ENCODE peak calls at places on chromosomes 11 and 22, in four cellular contexts. A is IMR-90, M is K562, P is hepatocyte. F is an unnamed sample.

GRCh38 chr11:120337133-120337895 is 1.1 kb downstream of the ARHGEF12 start:
- DNase-seq in A (no peak), M (no peak), P (peak; percentile 41), F (peak; percentile 50)

GRCh38 chr11:114163830-114164401 is 104.4 kb downstream of the ZBTB16 start:
- DNase-seq in A (no peak), M (no peak), P (peak; percentile 53), F (no peak)

GRCh38 chr11:69468911-69469885 is 12.3 kb upstream of the LINC01488 start:
- DNase-seq in A (no peak), M (no peak), P (no peak), F (no peak)

GRCh38 chr11:60706931-60707330 is 7.5 kb downstream of the MS4A8 start:
- DNase-seq in A (no peak), M (no peak), P (no peak), F (no peak)

GRCh38 chr11:28343304-28344233 is 235.4 kb downstream of the METTL15 start:
- DNase-seq in A (peak; percentile 95), M (peak; percentile 59), P (peak; percentile 15), F (peak; percentile 38)

GRCh38 chr11:91755951-91756707 is 468.5 kb upstream of the FAT3 start:
- DNase-seq in A (no peak), M (no peak), P (no peak), F (no peak)

GRCh38 chr22:24189249-24190158 is 8.2 kb downstream of the SUSD2 start:
- DNase-seq in A (peak; percentile 50), M (peak; percentile 76), P (peak; percentile 80), F (peak; percentile 82)

GRCh38 chr11:96265972-96266371 is 77.0 kb downstream of the MAML2 start:
- DNase-seq in A (no peak), M (no peak), P (no peak), F (no peak)

GRCh38 chr11:31110825-31111224 is 258.7 kb downstream of the DCDC1 start:
- DNase-seq in A (no peak), M (no peak), P (no peak), F (no peak)

GRCh38 chr11:67082071-67082791 is 25.6 kb downstream of the RHOD start:
- DNase-seq in A (no peak), M (peak; percentile 44), P (peak; percentile 65), F (peak; percentile 75)

DNA sequence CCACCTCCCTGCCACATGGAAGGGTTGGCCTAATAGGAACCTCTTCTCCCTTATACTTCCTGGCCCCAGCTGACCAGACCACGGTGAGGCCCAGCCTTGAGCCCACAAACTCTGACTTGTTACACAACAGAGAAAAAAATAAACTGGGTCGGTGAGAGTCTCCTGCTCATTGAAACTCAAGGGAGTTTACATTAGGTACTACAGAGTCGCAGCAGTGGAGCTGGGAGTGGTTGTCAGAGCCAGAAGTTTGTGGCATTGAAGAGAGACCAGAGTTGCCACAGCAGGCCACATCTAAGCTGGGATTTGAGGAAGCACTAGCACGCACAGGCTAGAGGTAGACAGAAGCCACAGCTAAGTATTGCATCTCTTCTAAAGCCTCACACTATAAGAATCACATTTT is 296.2 kb downstream of the DDX10 start:
- DNase-seq in A (no peak), M (no peak), P (no peak), F (no peak)
- H2AFZ ChIP-seq in A (peak overlapping the region; percentile 23), M (no peak overlapping the region), P (no peak overlapping the region), F (no peak overlapping the region)

GRCh38 chr22:35542972-35543516 is 2.4 kb downstream of the RASD2 start:
- DNase-seq in A (no peak), M (no peak), P (no peak), F (no peak)

GRCh38 chr22:35542157-35542971 is 1.7 kb downstream of the RASD2 start:
- DNase-seq in A (no peak), M (no peak), P (no peak), F (no peak)

GRCh38 chr22:35539910-35540599 is 576 bp upstream of the RASD2 start:
- DNase-seq in A (peak; percentile 22), M (peak; percentile 88), P (peak; percentile 79), F (no peak)

GRCh38 chr22:35540600-35541253 is at the start of gene RASD2:
- DNase-seq in A (peak; percentile 19), M (no peak), P (peak; percentile 60), F (peak; percentile 43)

GRCh38 chr22:35541254-35541748 is 670 bp downstream of the RASD2 start:
- DNase-seq in A (no peak), M (no peak), P (peak; percentile 44), F (no peak)
- H3K27ac ChIP-seq in A (no peak overlapping the region), M (no peak overlapping the region), P (no peak overlapping the region), F (no peak overlapping the region)

DNA sequence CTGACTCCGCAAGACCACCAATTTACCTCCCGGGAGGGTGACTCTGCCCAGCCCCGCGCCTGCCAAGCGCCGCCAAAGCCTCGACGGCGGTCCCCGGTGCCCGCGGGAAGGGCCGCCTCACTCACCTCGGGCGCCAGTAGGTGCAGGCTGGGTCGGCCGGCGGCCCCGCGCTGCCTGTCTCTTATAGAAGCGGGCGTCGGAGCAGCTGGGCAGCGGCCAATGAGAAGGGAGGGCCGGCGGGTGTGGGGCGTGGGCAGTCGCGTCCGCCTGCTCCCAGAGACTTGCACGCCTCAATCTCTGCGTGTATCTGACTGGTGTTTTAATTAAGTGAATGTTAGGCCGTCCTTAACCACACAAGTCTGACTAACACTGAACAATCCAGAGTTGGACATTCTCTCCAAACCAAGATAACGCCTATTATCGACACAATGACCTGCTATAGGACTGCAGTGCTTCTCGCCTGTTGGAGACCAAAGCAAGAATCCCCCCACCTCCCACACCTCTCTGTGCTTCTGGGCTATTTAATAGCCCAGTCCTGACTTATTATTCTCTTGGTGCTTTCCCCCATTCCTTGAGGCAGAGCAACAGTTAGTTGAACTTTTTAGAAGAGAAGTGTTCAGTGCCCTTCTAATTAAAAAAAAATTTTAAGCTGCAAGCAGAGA is at the start of gene TPH1:
- DNase-seq in A (peak; percentile 36), M (peak; percentile 15), P (peak; percentile 66), F (peak; percentile 16)
- H2AFZ ChIP-seq in A (peak within 1 kb of the TSS; percentile 40), M (no peak within 1 kb of the TSS), P (peak within 1 kb of the TSS; percentile 72), F (no peak within 1 kb of the TSS)

GRCh38 chr22:37692627-37693285 is 4.1 kb upstream of the TRIOBP start:
- DNase-seq in A (no peak), M (no peak), P (no peak), F (no peak)

GRCh38 chr22:37690901-37691504 is 4.9 kb downstream of the NOL12 start:
- DNase-seq in A (no peak), M (no peak), P (no peak), F (no peak)

GRCh38 chr22:37701121-37701786 is 4.4 kb downstream of the TRIOBP start:
- DNase-seq in A (peak; percentile 32), M (no peak), P (no peak), F (no peak)

GRCh38 chr22:37697540-37697835 is 640 bp downstream of the TRIOBP start:
- DNase-seq in A (no peak), M (no peak), P (no peak), F (no peak)

DNA sequence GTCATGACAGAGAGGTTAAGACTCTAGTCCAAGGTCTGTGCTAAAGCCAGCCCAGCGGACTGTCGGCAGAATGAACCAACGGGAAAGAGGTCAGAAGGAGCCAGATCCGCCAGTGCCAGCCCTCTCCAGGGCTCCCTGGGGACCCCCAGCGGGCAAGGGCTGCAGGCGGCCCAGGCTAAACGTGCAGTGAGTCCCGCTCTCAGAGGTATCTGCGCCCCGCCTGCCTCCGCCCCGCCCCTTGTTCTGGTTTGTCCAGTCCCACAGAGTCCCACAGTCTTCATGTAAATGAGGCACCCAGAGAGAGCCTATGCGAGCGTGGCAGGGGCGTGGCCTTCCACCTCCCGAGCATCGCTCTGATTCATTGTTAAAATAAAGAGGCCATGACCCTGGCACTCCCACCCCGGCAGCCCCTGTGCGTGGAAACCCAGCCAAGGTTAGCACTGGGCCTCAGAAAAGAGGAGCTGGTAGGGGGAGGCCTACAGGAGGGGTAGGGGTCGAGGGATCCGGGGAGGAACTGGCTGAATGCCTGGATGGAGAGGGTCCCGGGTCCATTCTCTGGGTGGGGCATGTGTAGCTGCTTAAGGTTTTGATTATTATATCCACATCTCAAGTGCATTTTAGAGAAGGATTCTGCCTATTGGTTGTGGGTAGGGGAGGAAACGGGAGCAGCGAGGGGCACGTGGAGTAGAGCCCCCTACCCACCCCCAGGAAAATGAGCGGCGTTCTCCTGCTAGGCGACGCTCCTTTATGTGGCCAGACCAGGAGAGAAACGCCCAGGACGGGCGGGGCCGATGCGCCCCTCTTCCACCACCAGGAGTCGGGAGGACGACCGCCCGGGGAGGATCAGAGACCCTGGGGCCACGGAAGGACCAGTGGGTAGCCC is at the start of gene TRIOBP:
- DNase-seq in A (peak; percentile 91), M (peak; percentile 88), P (peak; percentile 97), F (peak; percentile 97)
- H3K27ac ChIP-seq in A (no peak within 1 kb of the TSS), M (no peak within 1 kb of the TSS), P (peak within 1 kb of the TSS; percentile 29), F (peak within 1 kb of the TSS; percentile 1)

DNA sequence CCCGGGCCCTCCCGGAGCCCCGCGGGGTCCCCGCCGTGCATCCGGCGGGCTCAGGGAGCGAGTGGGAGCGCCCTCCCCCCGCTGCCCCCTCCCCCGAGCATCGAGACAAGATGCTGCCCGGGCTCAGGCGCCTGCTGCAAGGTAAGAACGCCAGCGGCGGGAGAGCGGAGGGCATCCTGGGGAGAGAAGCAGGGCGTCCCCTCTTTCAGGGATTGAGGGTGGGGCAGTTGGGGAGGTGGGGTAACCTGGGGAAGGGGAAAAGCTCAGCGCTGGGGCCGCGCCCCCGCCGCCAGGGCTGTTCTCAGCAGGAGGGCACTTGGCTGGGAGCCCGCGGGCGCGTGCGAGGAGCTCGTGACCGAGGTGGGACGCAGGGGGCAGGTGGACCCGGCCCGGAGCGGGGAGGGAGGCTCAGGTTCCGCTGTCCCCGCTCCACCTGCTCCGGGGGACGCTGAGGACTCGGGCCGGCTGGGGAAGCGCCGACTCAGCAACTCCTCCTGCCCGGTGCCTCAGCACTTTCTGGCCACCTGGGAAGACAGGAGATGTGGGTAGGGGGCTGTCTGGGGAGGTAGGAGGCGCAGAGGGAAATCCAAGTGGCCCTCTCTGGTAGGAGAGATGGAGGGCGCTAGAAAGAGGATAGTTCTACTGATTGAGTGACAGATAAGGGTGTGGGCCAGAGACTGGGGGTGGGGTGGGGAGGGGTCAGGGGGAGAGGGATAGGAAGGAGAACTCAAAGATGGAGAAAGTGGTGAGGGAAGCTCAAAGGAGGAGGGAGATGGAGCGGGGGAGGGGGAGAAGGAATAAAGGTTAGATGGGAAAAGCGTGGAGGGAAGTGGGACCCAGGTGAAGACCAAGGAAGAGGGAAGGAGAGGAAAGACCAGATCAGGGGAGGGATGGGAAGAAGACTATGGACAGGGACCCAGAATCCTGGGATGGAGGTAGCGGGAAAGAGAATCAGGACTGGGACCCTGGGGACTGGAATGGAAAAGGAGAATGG is 725 bp downstream of the RTN4RL2 start:
- DNase-seq in A (no peak), M (no peak), P (no peak), F (peak; percentile 12)
- H2AFZ ChIP-seq in A (peak overlapping the region; percentile 86), M (peak overlapping the region; percentile 29), P (no peak overlapping the region), F (peak overlapping the region; percentile 61)

DNA sequence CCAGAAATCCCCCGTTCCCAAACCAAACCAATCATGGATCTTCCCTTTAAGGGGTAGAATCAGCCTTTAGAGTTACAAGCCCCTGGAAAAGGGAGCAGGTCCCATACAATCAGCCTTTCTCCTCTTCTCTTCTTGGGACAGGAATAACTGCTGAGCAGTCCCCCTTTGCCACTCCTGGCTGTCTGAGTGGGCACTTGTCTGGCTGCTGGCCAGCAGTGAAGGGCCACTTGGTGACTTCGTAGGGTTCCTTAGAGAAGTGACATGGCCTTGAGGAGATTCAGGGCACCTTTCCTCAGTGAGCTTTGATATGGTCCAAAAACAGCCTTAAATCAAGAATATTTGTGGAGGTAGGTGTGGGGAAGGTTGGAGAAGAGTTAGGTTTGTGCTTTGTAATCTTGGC is 53.5 kb upstream of the HORMAD2 start:
- DNase-seq in A (no peak), M (no peak), P (no peak), F (no peak)
- H3K27ac ChIP-seq in A (no peak overlapping the region), M (no peak overlapping the region), P (peak overlapping the region; percentile 14), F (peak overlapping the region; percentile 2)

GRCh38 chr11:11534981-11535380 is 86.8 kb downstream of the GALNT18 start:
- DNase-seq in A (peak; percentile 37), M (no peak), P (no peak), F (no peak)
- H2AFZ ChIP-seq in A (peak overlapping the region; percentile 9), M (no peak overlapping the region), P (no peak overlapping the region), F (no peak overlapping the region)

F was measured in PC-9.